ENCODE peak calls at places on chromosomes 4 and X, in seven cellular contexts. O is GM23248, X is IMR-90, M is mesendoderm, D is H9, Z is neural progenitor cell, L is K562. P is an unnamed sample.

GRCh38 chr4:15653864-15654391 is 1.2 kb downstream of the FBXL5 start:
- DNase-seq in O (peak), X (peak), M (peak), D (no peak), Z (peak), L (peak), P (peak)

GRCh38 chrX:38513087-38513742 is 48.1 kb upstream of the TSPAN7 start:
- DNase-seq in O (no peak), X (no peak), M (no peak), D (no peak), Z (no peak), L (no peak), P (no peak)

GRCh38 chr4:114558446-114559020 is 40.1 kb upstream of the UGT8 start:
- DNase-seq in O (no peak), X (no peak), M (peak), D (no peak), Z (peak), L (no peak), P (no peak)

GRCh38 chr4:136742330-136742729 is 790.0 kb downstream of the PCDH18 start:
- DNase-seq in O (peak), X (peak), M (no peak), D (no peak), Z (no peak), L (no peak), P (no peak)

GRCh38 chr4:94603170-94603747 is 151.5 kb downstream of the PDLIM5 start:
- DNase-seq in O (peak), X (peak), M (no peak), D (no peak), Z (no peak), L (no peak), P (no peak)

GRCh38 chr4:101346312-101346561 is 1.1 kb downstream of the PPP3CA start:
- DNase-seq in O (no peak), X (no peak), M (no peak), D (no peak), Z (no peak), L (no peak), P (peak)

GRCh38 chrX:100687128-100687527 is 43.1 kb downstream of the SRPX2 start:
- DNase-seq in O (no peak), X (no peak), M (no peak), D (no peak), Z (no peak), L (no peak), P (no peak)

GRCh38 chrX:115952417-115953092 is 218.0 kb upstream of the AGTR2 start:
- DNase-seq in O (no peak), X (no peak), M (peak), D (peak), Z (peak), L (no peak), P (no peak)

GRCh38 chr4:186948361-186949291 is 225.0 kb upstream of the FAT1 start:
- DNase-seq in O (peak), X (peak), M (peak), D (peak), Z (peak), L (peak), P (no peak)

GRCh38 chrX:149513713-149514427 is 8.8 kb upstream of the IDS start:
- DNase-seq in O (peak), X (peak), M (no peak), D (no peak), Z (no peak), L (no peak), P (peak)

GRCh38 chrX:43939187-43939926 is 33.8 kb downstream of the NDP start:
- DNase-seq in O (peak), X (peak), M (no peak), D (no peak), Z (no peak), L (no peak), P (no peak)

GRCh38 chr4:63541828-63542227 is 867.4 kb downstream of the TECRL start:
- DNase-seq in O (no peak), X (no peak), M (no peak), D (no peak), Z (no peak), L (no peak), P (no peak)

GRCh38 chr4:149549911-149550310 is 265.7 kb downstream of the IQCM start:
- DNase-seq in O (no peak), X (no peak), M (peak), D (peak), Z (peak), L (no peak), P (no peak)

GRCh38 chrX:48835524-48836329 is at the start of gene PCSK1N:
- DNase-seq in O (no peak), X (no peak), M (peak), D (peak), Z (peak), L (no peak), P (no peak)

GRCh38 chr4:3665360-3665891 is 100.8 kb upstream of the ADRA2C start:
- DNase-seq in O (no peak), X (no peak), M (no peak), D (no peak), Z (no peak), L (no peak), P (no peak)

GRCh38 chr4:71287305-71287704 is 51.5 kb upstream of the SLC4A4 start:
- DNase-seq in O (peak), X (peak), M (no peak), D (no peak), Z (no peak), L (no peak), P (no peak)

GRCh38 chr4:140082399-140082758 is 71.6 kb downstream of the MAML3 start:
- DNase-seq in O (no peak), X (no peak), M (no peak), D (no peak), Z (no peak), L (no peak), P (no peak)

GRCh38 chr4:140084426-140084825 is 69.6 kb downstream of the MAML3 start:
- DNase-seq in O (no peak), X (no peak), M (no peak), D (no peak), Z (no peak), L (no peak), P (no peak)

GRCh38 chr4:140083320-140083719 is 70.7 kb downstream of the MAML3 start:
- DNase-seq in O (peak), X (no peak), M (no peak), D (no peak), Z (no peak), L (no peak), P (no peak)

GRCh38 chr4:140080883-140081282 is 73.1 kb downstream of the MAML3 start:
- DNase-seq in O (no peak), X (peak), M (no peak), D (no peak), Z (no peak), L (no peak), P (no peak)

GRCh38 chr4:140081582-140082398 is 72.2 kb downstream of the MAML3 start:
- DNase-seq in O (no peak), X (no peak), M (no peak), D (no peak), Z (no peak), L (no peak), P (no peak)
- H3K27ac ChIP-seq in O (no peak), X (peak), M (no peak), D (peak), Z (no peak), L (no peak), P (no peak)

GRCh38 chr4:130147618-130148017 is 1051.7 kb downstream of the C4orf33 start:
- DNase-seq in O (no peak), X (no peak), M (peak), D (peak), Z (peak), L (no peak), P (no peak)
- H3K4me2 ChIP-seq in O (no peak), X (no peak), M (no peak), D (no peak), Z (no peak), L (no peak), P (no peak)

GRCh38 chrX:69762340-69762739 is 146.4 kb downstream of the EDA start:
- DNase-seq in O (no peak), X (no peak), M (no peak), D (no peak), Z (no peak), L (no peak), P (no peak)

GRCh38 chrX:69761633-69762032 is 145.7 kb downstream of the EDA start:
- DNase-seq in O (no peak), X (no peak), M (no peak), D (no peak), Z (no peak), L (no peak), P (no peak)

DNA sequence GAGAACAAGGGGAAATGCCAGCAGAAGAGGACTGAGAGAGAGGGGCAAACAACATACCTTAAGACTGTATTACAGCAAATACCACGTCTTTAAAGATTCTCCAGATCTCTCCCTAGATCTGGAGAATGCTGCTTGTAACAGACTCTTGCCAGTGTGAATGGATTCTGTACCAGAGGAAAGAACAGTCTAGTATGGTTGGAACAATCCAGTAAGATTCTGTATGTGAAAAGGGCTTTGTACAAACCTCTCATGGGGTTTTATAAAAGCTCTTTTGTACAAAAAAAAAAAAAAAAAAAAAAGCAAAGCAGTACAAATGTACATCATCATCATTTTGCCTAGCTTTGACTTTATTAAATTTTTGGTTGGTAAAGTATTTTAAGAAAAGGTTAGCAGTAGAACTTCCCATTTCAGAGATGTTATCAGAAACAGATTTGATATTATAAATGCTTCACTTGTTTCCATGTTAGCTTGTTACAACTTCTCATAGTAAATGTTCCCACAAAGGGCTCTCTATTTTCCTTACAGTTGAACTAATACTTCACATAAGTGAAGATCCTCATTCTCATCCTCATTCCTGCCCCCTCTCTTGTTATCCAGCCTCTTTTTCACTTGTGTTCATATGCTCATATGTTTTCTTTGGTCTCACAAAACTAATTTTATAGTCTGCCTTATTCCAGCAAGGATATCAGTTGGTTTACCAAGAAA is 144.2 kb downstream of the EDA start:
- DNase-seq in O (no peak), X (no peak), M (no peak), D (no peak), Z (no peak), L (no peak), P (no peak)
- H3K27ac ChIP-seq in O (no peak), X (no peak), M (no peak), D (no peak), Z (no peak), L (no peak), P (no peak)

GRCh38 chr4:36333303-36333877 is 52.0 kb downstream of the DTHD1 start:
- DNase-seq in O (no peak), X (no peak), M (no peak), D (no peak), Z (no peak), L (no peak), P (peak)
- H3K4me2 ChIP-seq in O (no peak), X (no peak), M (no peak), D (no peak), Z (no peak), L (no peak), P (peak)